ENCODE peak calls at places on chromosomes 1 and 21, in ten cellular contexts. D is lower leg skin; Y is stomach; A is CD4-positive, alpha-beta T cell; T is astrocyte of the spinal cord; I is neural progenitor cell; Z is foreskin fibroblast; P is AG10803; V is heart left ventricle; M is HCT116. X is an unnamed sample.
A peak's percentile ranks its signal among the peaks of the same experiment; 100 is the strongest.

GRCh38 chr21:36504067-36505058 is 24.4 kb upstream of the CLDN14 start:
- DNase-seq in D (no peak), Y (no peak), A (peak; percentile 19), T (peak; percentile 60), I (peak; percentile 55), Z (peak; percentile 78), P (peak; percentile 58), V (no peak), M (peak; percentile 34), X (peak; percentile 54)

GRCh38 chr1:159664247-159664646 is 50.1 kb downstream of the CRP start:
- DNase-seq in D (no peak), Y (no peak), A (no peak), T (no peak), I (no peak), Z (no peak), P (no peak), V (no peak), M (no peak), X (no peak)

GRCh38 chr1:201781447-201781846 is 47.5 kb upstream of the IPO9 start:
- DNase-seq in D (no peak), Y (no peak), A (no peak), T (no peak), I (no peak), Z (peak; percentile 54), P (no peak), V (no peak), M (no peak), X (no peak)

GRCh38 chr1:83919872-83920271 is 79.1 kb downstream of the TTLL7 start:
- DNase-seq in D (no peak), Y (no peak), A (no peak), T (no peak), I (no peak), Z (no peak), P (no peak), V (no peak), M (no peak), X (no peak)

GRCh38 chr1:68229927-68230812 is 2.2 kb downstream of the WLS start:
- DNase-seq in D (no peak), Y (no peak), A (no peak), T (peak; percentile 48), I (peak; percentile 68), Z (peak; percentile 41), P (no peak), V (no peak), M (no peak), X (peak; percentile 23)

GRCh38 chr1:1990222-1990621 is 13.4 kb downstream of the CFAP74 start:
- DNase-seq in D (no peak), Y (no peak), A (no peak), T (no peak), I (no peak), Z (no peak), P (peak; percentile 15), V (peak; percentile 54), M (no peak), X (no peak)

GRCh38 chr1:17875171-17875881 is 120.2 kb downstream of the ACTL8 start:
- DNase-seq in D (peak; percentile 7), Y (no peak), A (no peak), T (peak; percentile 18), I (no peak), Z (peak; percentile 92), P (peak; percentile 74), V (no peak), M (no peak), X (no peak)

GRCh38 chr1:231338270-231339128 is at the start of gene SPRTN:
- DNase-seq in D (no peak), Y (no peak), A (no peak), T (peak; percentile 27), I (peak; percentile 73), Z (peak; percentile 39), P (no peak), V (no peak), M (no peak), X (peak; percentile 91)

DNA sequence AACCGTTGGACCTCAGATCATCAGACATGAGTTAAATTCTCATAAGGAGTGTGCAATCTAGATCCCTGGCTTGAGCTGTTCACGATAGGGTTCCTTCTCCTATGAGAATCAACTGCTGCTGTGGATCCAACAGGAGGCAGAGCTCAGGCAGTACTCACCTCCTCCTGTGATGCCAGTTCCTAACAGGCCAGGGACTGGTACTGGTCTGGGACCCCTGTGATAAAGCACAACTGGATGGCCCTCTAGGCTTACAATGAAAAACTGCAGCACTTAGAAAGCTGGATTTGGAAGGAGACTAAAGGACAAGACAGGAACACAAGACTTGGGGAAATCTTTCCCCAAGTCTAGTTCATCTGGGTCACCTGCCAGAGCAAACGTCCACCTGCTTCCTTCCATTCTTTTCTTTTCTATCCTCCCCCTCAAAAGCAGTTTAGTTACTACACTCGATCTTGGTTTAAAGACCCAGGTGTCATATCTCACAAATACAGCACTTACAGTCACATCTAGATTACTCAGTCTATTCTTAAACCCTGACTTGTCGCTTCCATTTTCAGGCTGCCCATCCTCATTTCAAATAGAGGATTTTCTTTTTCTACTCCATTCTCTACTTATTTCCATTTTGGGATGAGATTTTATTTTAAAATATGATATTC is 59.8 kb downstream of the PTPN14 start:
- DNase-seq in D (no peak), Y (no peak), A (no peak), T (no peak), I (no peak), Z (no peak), P (no peak), V (no peak), M (no peak), X (no peak)
- TF ChIP-seq CTCF in D (no peak), Y (no peak), A (no peak), T (no peak), I (peak; percentile 5), Z (no peak), P (no peak), V (no peak), M (no peak), X (no peak)

DNA sequence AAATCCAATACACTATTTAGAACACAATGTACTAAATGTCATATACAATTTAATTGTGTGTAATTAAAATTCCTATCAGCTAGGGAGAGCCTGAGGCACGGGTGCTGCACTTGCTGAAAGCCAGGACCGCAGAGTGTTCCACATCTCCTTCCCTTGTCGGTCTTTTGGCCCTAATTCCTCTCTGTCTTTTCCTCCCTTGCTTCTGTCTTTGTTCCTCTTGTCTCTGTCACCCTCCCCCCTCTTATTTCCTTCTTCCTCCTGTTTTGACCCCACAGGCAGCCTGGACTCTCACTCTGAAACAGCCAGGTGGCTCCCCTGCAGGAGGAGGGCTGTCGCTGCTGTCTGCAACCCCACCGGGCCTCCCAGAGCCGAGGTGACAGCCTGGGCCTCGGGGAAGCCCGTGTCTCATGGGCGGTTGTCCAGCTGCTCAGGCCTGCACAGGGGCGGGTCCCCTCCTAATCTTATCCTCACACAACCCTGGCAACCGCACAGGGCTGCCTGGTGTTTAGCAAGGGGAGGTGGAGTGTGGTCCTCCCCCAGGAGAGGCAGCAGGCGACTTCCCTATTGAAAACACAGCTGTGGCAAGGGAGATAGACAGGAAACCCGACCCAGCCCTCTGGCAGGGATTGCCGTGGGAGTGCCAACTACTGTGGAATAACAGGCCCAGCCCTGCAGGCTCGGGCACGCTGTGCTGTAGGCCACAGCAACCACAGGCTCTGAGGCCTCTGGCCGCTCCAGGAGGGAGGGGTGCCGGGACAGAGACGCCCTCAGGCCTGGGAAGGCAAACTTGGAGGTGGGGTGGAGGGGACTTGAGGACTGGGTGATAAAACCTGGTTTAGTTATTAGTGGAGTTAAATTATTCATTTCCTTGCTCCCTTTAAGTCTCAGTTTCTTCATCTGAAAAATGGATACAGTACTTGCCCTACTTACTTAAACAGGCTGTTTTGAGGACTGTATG is 68.8 kb upstream of the WDR26 start:
- DNase-seq in D (peak; percentile 97), Y (peak; percentile 97), A (no peak), T (peak; percentile 92), I (peak; percentile 86), Z (peak; percentile 93), P (peak; percentile 92), V (peak; percentile 88), M (no peak), X (peak; percentile 55)
- TF ChIP-seq CTCF in D (no peak), Y (no peak), A (no peak), T (peak; percentile 18), I (peak; percentile 39), Z (no peak), P (peak; percentile 15), V (no peak), M (peak; percentile 36), X (peak; percentile 7)

GRCh38 chr1:179589524-179589923 is 2.1 kb upstream of the TDRD5 start:
- DNase-seq in D (no peak), Y (no peak), A (no peak), T (no peak), I (no peak), Z (no peak), P (no peak), V (no peak), M (no peak), X (no peak)

GRCh38 chr1:179590671-179591070 is 961 bp upstream of the TDRD5 start:
- DNase-seq in D (no peak), Y (no peak), A (no peak), T (no peak), I (no peak), Z (no peak), P (no peak), V (no peak), M (no peak), X (no peak)

GRCh38 chr1:179587336-179587735 is 4.3 kb upstream of the TDRD5 start:
- DNase-seq in D (no peak), Y (no peak), A (no peak), T (no peak), I (no peak), Z (no peak), P (no peak), V (no peak), M (no peak), X (no peak)

GRCh38 chr1:179586107-179586823 is 5.4 kb upstream of the TDRD5 start:
- DNase-seq in D (peak; percentile 89), Y (peak; percentile 85), A (no peak), T (peak; percentile 50), I (peak; percentile 85), Z (peak; percentile 56), P (peak; percentile 12), V (peak; percentile 25), M (no peak), X (peak; percentile 79)

GRCh38 chr1:179588425-179589024 is 3.1 kb upstream of the TDRD5 start:
- DNase-seq in D (no peak), Y (no peak), A (no peak), T (no peak), I (no peak), Z (no peak), P (no peak), V (no peak), M (no peak), X (no peak)
- TF ChIP-seq CTCF in D (no peak), Y (no peak), A (no peak), T (no peak), I (no peak), Z (no peak), P (no peak), V (no peak), M (no peak), X (no peak)

GRCh38 chr1:115467790-115468189 is 129.7 kb upstream of the NGF start:
- DNase-seq in D (no peak), Y (no peak), A (no peak), T (no peak), I (no peak), Z (no peak), P (no peak), V (no peak), M (no peak), X (no peak)

GRCh38 chr1:115465802-115466363 is 127.8 kb upstream of the NGF start:
- DNase-seq in D (no peak), Y (no peak), A (no peak), T (no peak), I (no peak), Z (peak; percentile 28), P (no peak), V (no peak), M (no peak), X (no peak)

GRCh38 chr1:115463347-115463746 is 125.3 kb upstream of the NGF start:
- DNase-seq in D (peak; percentile 34), Y (no peak), A (no peak), T (no peak), I (no peak), Z (no peak), P (no peak), V (no peak), M (no peak), X (no peak)

GRCh38 chr1:115467196-115467595 is 129.1 kb upstream of the NGF start:
- DNase-seq in D (no peak), Y (no peak), A (no peak), T (no peak), I (peak; percentile 4), Z (no peak), P (no peak), V (no peak), M (no peak), X (no peak)

DNA sequence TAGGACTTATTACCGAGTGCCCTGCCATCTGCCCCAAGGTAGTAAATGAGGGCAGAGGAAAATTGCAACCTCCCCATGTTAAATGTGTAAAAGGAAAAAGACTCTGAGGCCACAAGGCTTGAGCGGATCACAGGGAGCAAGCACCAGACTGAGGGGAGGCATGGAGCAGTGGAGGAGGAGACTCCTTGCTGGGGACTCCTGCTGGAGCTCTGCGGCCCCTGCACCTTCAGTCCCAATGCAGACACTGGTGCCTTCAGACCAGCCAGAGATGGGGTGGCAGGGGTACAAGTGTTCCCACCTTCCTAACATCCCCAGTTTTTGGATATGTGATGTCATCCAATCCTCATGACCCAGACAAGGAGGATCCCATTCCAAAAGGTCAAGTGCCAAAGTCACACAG is 128.4 kb upstream of the NGF start:
- DNase-seq in D (no peak), Y (no peak), A (no peak), T (no peak), I (peak; percentile 11), Z (no peak), P (no peak), V (no peak), M (no peak), X (no peak)
- TF ChIP-seq CTCF in D (no peak), Y (no peak), A (no peak), T (peak; percentile 22), I (no peak), Z (peak; percentile 31), P (peak; percentile 21), V (no peak), M (peak; percentile 35), X (no peak)

X was measured in nephron progenitor cell.